ENCODE peak calls at places on chromosomes 3 and 15, in four cellular contexts. R is SK-N-SH, E is GM12864, O is neural crest cell. D is an unnamed sample.

GRCh38 chr15:52021128-52021671 is 2.2 kb downstream of the MAPK6 start:
- DNase-seq in R (peak), E (peak), O (no peak), D (peak)

GRCh38 chr3:98628317-98628716 is 34.9 kb upstream of the CPOX start:
- DNase-seq in R (no peak), E (no peak), O (no peak), D (no peak)

GRCh38 chr15:39592500-39592899 is 11.6 kb downstream of the THBS1 start:
- DNase-seq in R (no peak), E (no peak), O (no peak), D (no peak)

GRCh38 chr3:10763248-10763620 is 52.8 kb upstream of the SLC6A11 start:
- DNase-seq in R (no peak), E (no peak), O (no peak), D (no peak)

GRCh38 chr15:76377217-76377616 is 40.6 kb downstream of the ISL2 start:
- DNase-seq in R (no peak), E (no peak), O (no peak), D (no peak)

GRCh38 chr15:85030301-85031049 is 48.8 kb downstream of the PDE8A start:
- DNase-seq in R (no peak), E (no peak), O (no peak), D (no peak)

GRCh38 chr15:44034933-44035624 is 160.0 kb downstream of the FRMD5 start:
- DNase-seq in R (no peak), E (no peak), O (no peak), D (no peak)

GRCh38 chr3:123984957-123985356 is 7.0 kb downstream of the ROPN1 start:
- DNase-seq in R (no peak), E (no peak), O (no peak), D (no peak)

GRCh38 chr15:23877502-23878412 is 190.7 kb upstream of the NDN start:
- DNase-seq in R (peak), E (no peak), O (peak), D (peak)

GRCh38 chr15:78322243-78322642 is 17.9 kb upstream of the CRABP1 start:
- DNase-seq in R (peak), E (no peak), O (no peak), D (no peak)

GRCh38 chr3:171813897-171814460 is 3.7 kb upstream of the PLD1 start:
- DNase-seq in R (no peak), E (no peak), O (no peak), D (peak)

GRCh38 chr15:56982987-56983386 is 64.5 kb downstream of the TCF12 start:
- DNase-seq in R (no peak), E (no peak), O (no peak), D (no peak)

GRCh38 chr3:113329757-113330156 is 111.5 kb downstream of the CFAP44 start:
- DNase-seq in R (no peak), E (no peak), O (no peak), D (no peak)

GRCh38 chr15:65095011-65095746 is 18.6 kb downstream of the KBTBD13 start:
- DNase-seq in R (no peak), E (no peak), O (no peak), D (no peak)

GRCh38 chr3:172201990-172202318 is 162.6 kb downstream of the FNDC3B start:
- DNase-seq in R (no peak), E (no peak), O (no peak), D (no peak)

GRCh38 chr3:187802928-187803259 is 57.6 kb upstream of the BCL6 start:
- DNase-seq in R (no peak), E (peak), O (no peak), D (peak)

GRCh38 chr15:27743078-27743477 is 356.0 kb downstream of the OCA2 start:
- DNase-seq in R (peak), E (no peak), O (no peak), D (no peak)

GRCh38 chr15:57054351-57054750 is 135.9 kb downstream of the TCF12 start:
- DNase-seq in R (no peak), E (no peak), O (no peak), D (no peak)

DNA sequence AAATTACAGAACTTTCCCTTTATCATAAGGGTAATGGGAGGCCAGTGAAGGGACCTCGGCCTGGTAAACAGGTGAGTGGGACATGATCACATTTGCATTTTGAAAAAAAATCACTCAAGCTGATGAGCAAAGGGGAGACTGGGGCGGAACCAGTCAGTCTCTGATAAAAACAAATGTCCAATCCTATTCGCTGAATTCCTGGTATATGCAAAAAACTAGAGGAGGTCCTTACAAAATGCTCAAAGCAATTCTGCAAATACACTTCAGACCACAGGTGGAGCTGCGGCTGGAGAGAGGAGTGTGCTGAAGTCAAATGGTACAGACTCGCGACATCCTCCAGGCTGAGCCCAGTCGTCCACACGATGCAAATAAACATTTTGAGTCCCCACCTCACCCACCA is 166.7 kb downstream of the FOXP1 start:
- DNase-seq in R (no peak), E (no peak), O (no peak), D (no peak)
- TF ChIP-seq CTCF in R (peak), E (peak), O (peak), D (no peak)

DNA sequence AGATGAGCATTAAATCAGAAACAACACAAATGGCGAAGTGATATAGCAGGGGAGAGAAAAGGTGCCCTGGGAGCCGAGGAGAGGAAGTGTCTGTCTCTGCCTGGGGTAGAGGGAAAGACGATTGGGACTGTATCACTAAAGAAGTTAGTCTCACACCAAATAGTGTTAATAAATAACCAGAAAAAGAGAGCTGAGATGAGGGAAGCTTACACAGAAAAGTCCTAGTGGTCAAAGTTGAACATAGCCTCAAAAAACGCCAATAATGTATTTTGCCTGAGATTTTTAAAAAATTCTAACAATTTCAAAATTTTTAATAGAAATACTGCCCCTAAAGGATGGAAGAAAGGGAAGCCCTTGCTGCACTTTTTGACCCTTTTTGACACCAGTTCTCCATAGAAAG is 417.6 kb downstream of the TUSC7 start:
- DNase-seq in R (no peak), E (no peak), O (no peak), D (no peak)
- TF ChIP-seq CTCF in R (no peak), E (no peak), O (peak), D (no peak)

DNA sequence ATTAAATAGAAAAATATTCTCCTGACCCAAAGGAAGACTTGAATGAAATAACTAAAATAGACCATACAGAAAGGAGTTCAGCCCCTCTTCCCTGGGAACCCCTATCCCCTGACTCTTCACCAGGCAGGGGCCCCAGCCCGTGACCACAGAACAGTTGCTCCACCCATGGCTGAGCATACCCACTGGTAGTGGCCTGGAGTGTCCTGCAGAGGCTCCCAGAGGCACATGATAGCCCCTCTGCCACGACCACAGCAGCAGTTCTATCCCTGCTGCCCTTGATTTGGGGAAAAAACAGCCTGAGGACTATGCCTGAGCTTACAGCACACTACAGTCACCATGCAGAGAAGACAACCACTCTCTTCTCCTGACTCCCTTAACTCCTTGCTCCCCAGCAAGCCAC is 31.8 kb downstream of the TTC14 start:
- DNase-seq in R (no peak), E (no peak), O (no peak), D (no peak)
- TF ChIP-seq CTCF in R (no peak), E (peak), O (no peak), D (no peak)

DNA sequence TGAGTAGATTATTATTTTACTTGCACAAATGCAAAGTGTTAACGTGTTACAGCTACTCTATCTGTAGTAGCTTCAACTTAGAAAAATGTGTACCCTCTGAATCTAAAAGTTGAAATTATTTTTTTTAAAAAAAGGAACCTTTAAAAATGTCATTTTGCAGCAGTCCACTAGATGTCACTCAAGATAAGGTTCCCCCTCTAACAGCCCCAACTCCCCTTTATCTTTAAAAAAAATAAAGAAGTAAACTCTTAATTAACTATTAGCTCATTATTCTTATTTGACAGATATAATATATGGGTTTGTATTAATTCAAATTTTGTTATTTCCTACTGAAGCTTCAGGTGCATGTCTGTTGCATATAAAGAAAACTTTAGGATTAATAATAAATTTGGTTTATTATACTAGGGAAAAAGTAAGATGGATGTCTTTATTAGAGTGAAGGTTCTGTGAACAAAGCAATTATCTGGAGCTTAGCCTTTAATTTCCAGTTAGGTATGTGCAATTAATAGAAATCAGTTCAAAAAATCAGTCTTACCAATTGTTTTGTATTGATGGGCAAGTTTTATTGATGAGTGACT is 288.5 kb downstream of the VGLL3 start:
- DNase-seq in R (peak), E (no peak), O (no peak), D (peak)
- TF ChIP-seq CTCF in R (peak), E (peak), O (peak), D (no peak)

DNA sequence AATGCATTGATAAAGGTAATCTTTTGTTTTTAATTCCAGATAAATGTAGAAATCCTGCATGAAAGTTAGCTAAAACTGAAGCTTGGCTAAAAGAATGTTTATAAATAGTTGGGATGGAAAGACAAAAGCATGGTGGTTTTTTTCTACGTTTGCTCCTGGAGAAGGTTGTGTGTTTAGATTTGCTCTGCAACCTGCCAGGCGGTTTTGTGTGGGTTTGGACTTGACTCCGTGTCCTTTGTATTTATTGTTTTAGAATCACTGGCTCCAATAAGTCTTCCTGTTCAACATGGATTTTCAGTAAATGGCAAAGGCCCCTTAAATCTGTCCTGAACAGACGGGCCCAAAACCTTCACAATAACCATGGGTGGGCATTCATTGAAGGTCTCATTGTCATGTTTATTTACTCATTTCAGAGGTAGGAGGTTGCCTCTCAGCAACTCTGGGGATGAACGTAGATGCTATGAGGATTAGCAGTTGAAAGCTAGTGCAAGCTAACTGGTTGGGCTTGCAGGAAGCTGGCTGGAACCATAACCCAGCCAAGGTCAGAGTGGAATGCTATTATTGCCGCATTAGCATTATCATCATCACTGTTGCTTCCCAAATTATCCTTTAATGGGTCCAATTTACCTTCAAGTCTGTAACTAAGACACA is 60.6 kb upstream of the ADAMTS9 start:
- DNase-seq in R (no peak), E (no peak), O (no peak), D (no peak)
- TF ChIP-seq CTCF in R (no peak), E (no peak), O (no peak), D (no peak)

GRCh38 chr3:101816215-101817149 is 32.8 kb upstream of the NFKBIZ start:
- DNase-seq in R (no peak), E (no peak), O (no peak), D (no peak)

GRCh38 chr3:101812895-101813294 is 33.9 kb downstream of the NXPE3 start:
- DNase-seq in R (no peak), E (no peak), O (no peak), D (no peak)

GRCh38 chr3:101811875-101812274 is 32.9 kb downstream of the NXPE3 start:
- DNase-seq in R (no peak), E (no peak), O (no peak), D (no peak)

GRCh38 chr3:101814835-101815234 is 34.5 kb upstream of the NFKBIZ start:
- DNase-seq in R (no peak), E (no peak), O (no peak), D (no peak)

DNA sequence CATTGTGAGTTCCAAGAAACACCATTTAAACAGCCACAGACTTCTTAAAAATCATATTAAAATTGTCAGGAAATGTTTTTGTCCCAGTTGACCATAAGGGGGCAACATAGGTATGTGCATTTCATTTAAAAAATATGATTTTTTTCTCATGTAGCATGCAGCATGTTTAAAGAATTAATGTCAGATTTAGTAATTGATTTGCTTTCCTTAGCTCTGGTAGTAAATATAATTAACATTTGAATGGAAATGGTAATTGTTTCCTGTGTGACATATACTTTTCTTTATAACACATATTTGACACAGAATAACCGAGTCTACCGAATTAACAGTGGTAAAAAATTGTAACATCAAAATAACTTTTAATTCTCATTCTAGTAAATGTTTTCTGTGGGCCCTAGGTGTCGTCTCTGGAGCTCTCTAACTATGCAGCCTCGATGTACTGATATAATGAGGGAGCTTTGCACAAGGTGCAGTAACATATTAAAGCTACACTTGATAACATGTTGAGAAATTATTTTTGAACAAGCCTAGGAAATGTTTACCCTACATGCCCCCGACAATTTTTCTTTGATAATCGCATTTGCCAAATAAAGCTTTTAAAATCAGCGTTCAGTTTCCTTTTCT is 34.9 kb downstream of the NXPE3 start:
- DNase-seq in R (peak), E (no peak), O (no peak), D (no peak)
- TF ChIP-seq CTCF in R (peak), E (peak), O (peak), D (peak)

GRCh38 chr3:62653806-62654205 is 221.4 kb downstream of the CADPS start:
- DNase-seq in R (no peak), E (no peak), O (no peak), D (no peak)

GRCh38 chr3:62662680-62663079 is 212.5 kb downstream of the CADPS start:
- DNase-seq in R (peak), E (no peak), O (no peak), D (no peak)

GRCh38 chr3:62655319-62656063 is 219.7 kb downstream of the CADPS start:
- DNase-seq in R (no peak), E (no peak), O (no peak), D (no peak)

GRCh38 chr3:62659660-62660059 is 215.6 kb downstream of the CADPS start:
- DNase-seq in R (no peak), E (no peak), O (no peak), D (no peak)
- TF ChIP-seq CTCF in R (peak), E (no peak), O (no peak), D (no peak)

GRCh38 chr3:132805071-132805470 is 82.9 kb upstream of the NPHP3 start:
- DNase-seq in R (no peak), E (no peak), O (no peak), D (no peak)

GRCh38 chr3:132800958-132801357 is 78.7 kb upstream of the NPHP3 start:
- DNase-seq in R (no peak), E (no peak), O (no peak), D (no peak)

GRCh38 chr3:132804498-132804897 is 82.3 kb upstream of the NPHP3 start:
- DNase-seq in R (no peak), E (no peak), O (no peak), D (no peak)

GRCh38 chr3:132803889-132804288 is 81.7 kb upstream of the NPHP3 start:
- DNase-seq in R (peak), E (no peak), O (no peak), D (no peak)
- TF ChIP-seq CTCF in R (no peak), E (no peak), O (peak), D (no peak)

GRCh38 chr3:150603090-150603887 is at the start of gene SELENOT:
- DNase-seq in R (peak), E (peak), O (peak), D (peak)
- TF ChIP-seq CTCF in R (peak), E (peak), O (peak), D (no peak)

D was measured in GM20000.